ENCODE peak calls at places on chromosomes 5 and 9, in six cellular contexts. I, W, N, R, F and K are unnamed samples.

GRCh38 chr5:145495741-145496140 is 339.4 kb downstream of the PRELID2 start:
- DNase-seq in I (peak), W (no peak), N (no peak), R (no peak), F (no peak), K (peak)

GRCh38 chr5:64836190-64836750 is 67.5 kb downstream of the CWC27 start:
- DNase-seq in I (no peak), W (no peak), N (no peak), R (no peak), F (no peak), K (peak)

GRCh38 chr5:132457371-132458225 is 33.0 kb downstream of the IRF1 start:
- DNase-seq in I (peak), W (no peak), N (no peak), R (peak), F (no peak), K (no peak)

GRCh38 chr9:28688172-28688571 is 1114.9 kb upstream of the C9orf72 start:
- DNase-seq in I (no peak), W (no peak), N (no peak), R (no peak), F (no peak), K (no peak)

GRCh38 chr5:170760126-170760525 is 23.4 kb upstream of the GABRP start:
- DNase-seq in I (no peak), W (no peak), N (no peak), R (no peak), F (no peak), K (no peak)

GRCh38 chr9:121182976-121183375 is 18.7 kb downstream of the RAB14 start:
- DNase-seq in I (no peak), W (no peak), N (no peak), R (no peak), F (no peak), K (no peak)

GRCh38 chr9:69376651-69377050 is 51.6 kb downstream of the ENTREP1 start:
- DNase-seq in I (peak), W (no peak), N (no peak), R (peak), F (no peak), K (peak)

GRCh38 chr5:132665681-132666080 is 7.7 kb downstream of the IL13 start:
- DNase-seq in I (no peak), W (no peak), N (no peak), R (no peak), F (no peak), K (no peak)

GRCh38 chr9:94706922-94707321 is 19.6 kb upstream of the AOPEP start:
- DNase-seq in I (no peak), W (no peak), N (no peak), R (no peak), F (no peak), K (no peak)

GRCh38 chr5:36090033-36090432 is 23.4 kb upstream of the UGT3A2 start:
- DNase-seq in I (peak), W (no peak), N (no peak), R (no peak), F (no peak), K (peak)

GRCh38 chr9:106107716-106108115 is 413.4 kb downstream of the TMEM38B start:
- DNase-seq in I (no peak), W (no peak), N (no peak), R (no peak), F (no peak), K (no peak)